ENCODE peak calls at places on chromosome 18, in ten cellular contexts. M is RPMI8226; W is activated T-cell treated with anti-CD3 and anti-CD28 coated beads, Interleukin-2, amount 50 U/mL, for 24 hours; A is AG09309; T is NCI-H1092; N is stimulated activated naive CD8-positive, alpha-beta T cell treated with anti-CD3 and anti-CD28 coated beads, Interleukin-15, amount 100 ng/mL, for 72 hours; D is aorta; V is substantia nigra; Z is stimulated activated CD4-positive, alpha-beta T cell treated with anti-CD3 and anti-CD28 coated beads, Interleukin-12 subunit alpha, Interleukin-12 subunit beta, amount 100 ng/mL, for 48 hours; P is hepatic stellate cell. U is an unnamed sample.
A peak's percentile ranks its signal among the peaks of the same experiment; 100 is the strongest.

GRCh38 chr18:6660334-6660733 is 69.2 kb upstream of the ARHGAP28 start:
- DNase-seq in M (no peak), W (no peak), A (no peak), T (no peak), N (no peak), D (no peak), V (no peak), Z (no peak), P (no peak), U (no peak)

GRCh38 chr18:58496231-58496630 is 132.7 kb downstream of the ALPK2 start:
- DNase-seq in M (no peak), W (no peak), A (peak; percentile 89), T (no peak), N (no peak), D (no peak), V (no peak), Z (no peak), P (no peak), U (no peak)

GRCh38 chr18:58315739-58316215 is 271.8 kb downstream of the NEDD4L start:
- DNase-seq in M (no peak), W (no peak), A (no peak), T (no peak), N (no peak), D (no peak), V (no peak), Z (no peak), P (no peak), U (no peak)

GRCh38 chr18:65659912-65660311 is 90.9 kb upstream of the CDH7 start:
- DNase-seq in M (no peak), W (no peak), A (no peak), T (no peak), N (no peak), D (no peak), V (no peak), Z (no peak), P (no peak), U (no peak)

GRCh38 chr18:77207540-77207939 is 42.1 kb upstream of the GALR1 start:
- DNase-seq in M (peak; percentile 80), W (peak; percentile 49), A (peak; percentile 18), T (peak; percentile 38), N (peak; percentile 49), D (peak; percentile 80), V (no peak), Z (peak; percentile 21), P (peak; percentile 81), U (no peak)

GRCh38 chr18:54335638-54336173 is 22.0 kb downstream of the STARD6 start:
- DNase-seq in M (no peak), W (no peak), A (no peak), T (no peak), N (no peak), D (no peak), V (no peak), Z (no peak), P (no peak), U (no peak)

GRCh38 chr18:66616523-66616983 is 12.7 kb upstream of the CDH19 start:
- DNase-seq in M (peak; percentile 27), W (no peak), A (no peak), T (peak; percentile 5), N (no peak), D (peak; percentile 16), V (no peak), Z (no peak), P (no peak), U (peak; percentile 2)

GRCh38 chr18:49591775-49592174 is 29.9 kb downstream of the LIPG start:
- DNase-seq in M (no peak), W (no peak), A (no peak), T (no peak), N (no peak), D (no peak), V (no peak), Z (no peak), P (no peak), U (no peak)

GRCh38 chr18:70376914-70377258 is 88.0 kb downstream of the SOCS6 start:
- DNase-seq in M (no peak), W (no peak), A (no peak), T (no peak), N (no peak), D (no peak), V (no peak), Z (no peak), P (no peak), U (no peak)